ENCODE peak calls at places on chromosomes 16 and 17, in eight cellular contexts. C is chondrocyte, H is HL-60, T is breast epithelium, Z is right atrium auricular region, I is choroid plexus epithelial cell, J is H9, M is Peyer's patch. U is an unnamed sample.

GRCh38 chr16:4801962-4802658 is at the start of gene ROGDI:
- DNase-seq in I (peak; percentile 35), M (peak; percentile 97), T (peak; percentile 90), C (no peak), J (peak; percentile 95), Z (peak; percentile 74), H (peak; percentile 61), U (peak; percentile 90)

GRCh38 chr17:740240-741055 is 8.1 kb downstream of the TLCD3A start:
- DNase-seq in M (peak; percentile 65), Z (no peak), C (no peak), I (no peak), H (peak; percentile 35), J (no peak), T (no peak), U (peak; percentile 42)

GRCh38 chr16:59213952-59214351 is 479.8 kb upstream of the GOT2 start:
- DNase-seq in I (no peak), C (no peak), Z (no peak), M (no peak), H (no peak), J (no peak), T (no peak), U (no peak)

GRCh38 chr16:79826732-79827514 is 226.4 kb upstream of the MAF start:
- DNase-seq in I (peak; percentile 6), M (no peak), C (no peak), Z (no peak), T (no peak), J (no peak), H (no peak), U (no peak)

GRCh38 chr17:56994009-56994792 is 16.3 kb downstream of the SCPEP1 start:
- DNase-seq in Z (no peak), J (no peak), M (no peak), H (no peak), T (no peak), C (no peak), I (no peak), U (no peak)

GRCh38 chr16:4868046-4868445 is 20.8 kb downstream of the UBN1 start:
- DNase-seq in Z (no peak), H (no peak), J (no peak), C (no peak), T (no peak), M (peak; percentile 34), I (no peak), U (no peak)

GRCh38 chr16:12366313-12366712 is 389.8 kb downstream of the SNX29 start:
- DNase-seq in C (no peak), I (no peak), M (no peak), Z (no peak), T (no peak), J (no peak), H (no peak), U (no peak)

GRCh38 chr17:40596261-40596919 is 31.1 kb upstream of the CCR7 start:
- DNase-seq in M (no peak), T (no peak), I (no peak), H (no peak), J (no peak), Z (peak; percentile 32), C (no peak), U (no peak)

GRCh38 chr16:57427824-57428223 is 19.4 kb downstream of the CIAPIN1 start:
- DNase-seq in Z (no peak), M (no peak), T (no peak), H (no peak), J (no peak), C (no peak), I (no peak), U (no peak)

GRCh38 chr17:80968602-80969029 is 23.0 kb upstream of the CHMP6 start:
- DNase-seq in I (peak; percentile 25), M (no peak), T (no peak), Z (no peak), J (no peak), H (no peak), C (peak; percentile 86), U (no peak)

GRCh38 chr16:75550211-75550662 is 5.8 kb downstream of the TMEM231 start:
- DNase-seq in I (peak; percentile 91), H (peak; percentile 67), M (peak; percentile 81), T (no peak), Z (no peak), C (no peak), J (peak; percentile 82), U (no peak)

GRCh38 chr17:2034806-2035548 is 5.0 kb downstream of the DPH1 start:
- DNase-seq in Z (no peak), C (no peak), I (no peak), J (no peak), T (no peak), M (no peak), H (no peak), U (no peak)

GRCh38 chr16:3659200-3659599 is 4.7 kb downstream of the DNASE1 start:
- DNase-seq in Z (no peak), I (peak; percentile 37), C (no peak), T (no peak), M (no peak), H (no peak), J (no peak), U (no peak)

GRCh38 chr17:29158515-29159275 is 21.5 kb downstream of the MYO18A start:
- DNase-seq in C (no peak), J (no peak), M (no peak), H (no peak), Z (no peak), T (no peak), I (peak; percentile 89), U (no peak)

GRCh38 chr17:4710693-4711634 is 532 bp downstream of the ARRB2 start:
- DNase-seq in T (no peak), M (peak; percentile 79), J (no peak), C (no peak), H (no peak), Z (no peak), I (no peak), U (peak; percentile 86)

DNA sequence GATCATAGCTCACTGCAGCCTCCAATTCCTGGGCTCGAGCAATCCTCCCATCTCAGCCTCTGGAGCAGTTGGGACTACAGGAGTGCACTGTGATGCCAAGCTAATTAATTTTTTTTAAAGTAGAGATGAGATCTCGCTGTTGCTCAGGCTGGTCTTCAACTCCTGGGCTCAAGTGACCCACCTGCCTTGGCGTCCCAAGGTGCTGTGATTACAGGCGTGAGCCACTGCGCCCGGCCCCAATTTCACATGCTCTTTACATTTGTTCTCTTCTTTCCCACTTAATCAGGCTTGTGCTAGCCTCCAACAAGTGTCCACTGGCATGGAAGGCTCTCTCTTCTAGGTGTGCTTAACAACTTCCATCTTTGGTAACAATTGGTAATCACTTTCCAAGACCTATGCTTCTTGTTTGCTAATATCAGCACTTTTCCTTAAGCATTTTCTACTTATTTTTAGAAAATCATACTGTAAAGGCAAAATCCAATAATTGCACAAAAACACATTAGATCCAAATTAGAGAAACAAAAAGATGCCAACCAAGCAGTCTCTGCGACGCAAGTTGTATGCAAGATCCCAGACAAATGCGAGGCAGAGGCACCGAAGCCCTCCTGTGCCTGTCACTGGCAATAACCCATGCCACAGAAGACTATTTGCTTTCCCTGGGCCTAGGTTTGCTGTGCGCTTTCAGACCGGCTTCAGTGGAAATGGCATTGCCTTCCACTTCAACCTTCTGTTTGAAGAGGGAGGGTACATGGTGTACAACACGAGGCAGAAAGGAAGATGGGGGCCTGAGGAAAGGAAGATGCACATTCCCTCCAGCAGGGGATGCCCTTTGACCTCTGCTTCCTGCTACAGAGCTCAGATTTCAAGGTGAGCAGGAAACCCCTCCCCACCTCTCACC is 52.6 kb downstream of the NOS2 start:
- DNase-seq in M (no peak), I (peak; percentile 2), J (peak; percentile 86), T (no peak), H (no peak), Z (peak; percentile 34), C (no peak), U (no peak)
- TF ChIP-seq CTCF in M (peak; percentile 28), I (peak; percentile 59), J (peak; percentile 81), T (no peak), H (no peak), Z (no peak), C (peak; percentile 39), U (no peak)

GRCh38 chr16:70526403-70526802 is 2.8 kb downstream of the SF3B3 start:
- DNase-seq in T (no peak), H (no peak), J (no peak), I (peak; percentile 15), M (no peak), C (no peak), Z (no peak), U (no peak)

GRCh38 chr16:70523621-70524405 is at the start of gene SF3B3:
- DNase-seq in J (peak; percentile 52), T (peak; percentile 67), C (no peak), M (peak; percentile 87), Z (peak; percentile 77), H (peak; percentile 56), I (peak; percentile 39), U (peak; percentile 86)

GRCh38 chr16:70527315-70527996 is 3.8 kb downstream of the SF3B3 start:
- DNase-seq in H (no peak), I (no peak), T (no peak), J (no peak), M (no peak), Z (no peak), C (no peak), U (no peak)

GRCh38 chr16:70534949-70535348 is 11.3 kb downstream of the SF3B3 start:
- DNase-seq in H (no peak), M (no peak), T (no peak), J (no peak), C (no peak), I (no peak), Z (no peak), U (no peak)

DNA sequence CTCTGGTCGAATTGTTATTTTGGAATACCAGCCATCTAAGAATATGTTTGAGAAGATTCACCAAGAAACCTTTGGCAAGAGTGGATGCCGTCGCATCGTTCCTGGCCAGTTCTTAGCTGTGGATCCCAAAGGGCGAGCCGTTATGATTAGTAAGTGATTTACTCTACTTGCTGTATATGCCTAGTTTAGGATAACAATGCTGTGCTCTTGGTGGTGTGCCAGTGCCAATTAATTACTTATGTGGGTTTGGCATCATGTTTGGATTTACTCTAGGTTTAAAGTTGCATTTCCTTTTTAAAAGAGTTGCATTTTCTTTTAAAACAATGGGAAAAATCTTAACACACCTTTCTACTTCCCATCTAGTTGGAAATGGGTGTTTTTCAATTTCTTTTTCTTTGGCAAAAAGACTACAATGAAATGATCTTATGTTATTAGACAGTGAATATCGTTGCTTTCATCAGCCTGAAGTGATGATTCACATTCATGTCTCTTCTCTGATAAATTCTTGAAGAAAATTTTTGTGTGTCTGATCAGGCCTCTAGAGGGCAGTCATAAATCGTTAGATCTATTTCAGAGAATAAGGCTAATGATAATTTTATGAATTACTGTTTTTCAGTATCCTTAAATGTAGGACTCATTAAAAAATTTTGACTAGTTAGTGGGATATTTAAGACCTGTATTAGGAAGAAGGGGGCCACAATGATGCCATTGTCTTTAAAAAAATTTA is 5.6 kb downstream of the SF3B3 start:
- DNase-seq in H (no peak), Z (no peak), T (no peak), J (no peak), I (peak; percentile 76), C (no peak), M (no peak), U (no peak)
- TF ChIP-seq CTCF in H (no peak), Z (peak; percentile 61), T (peak; percentile 55), J (peak; percentile 62), I (peak; percentile 54), C (peak; percentile 90), M (peak; percentile 59), U (peak; percentile 21)

GRCh38 chr17:32444301-32445074 is at the start of gene PSMD11:
- DNase-seq in T (peak; percentile 92), C (peak; percentile 100), I (peak; percentile 98), J (peak; percentile 100), H (peak; percentile 86), M (peak; percentile 99), Z (peak; percentile 94), U (peak; percentile 99)
- TF ChIP-seq CTCF in T (peak; percentile 74), C (no peak), I (peak; percentile 83), J (peak; percentile 99), H (peak; percentile 68), M (peak; percentile 89), Z (no peak), U (peak; percentile 86)

GRCh38 chr16:15677447-15677846 is 27.4 kb downstream of the NDE1 start:
- DNase-seq in M (no peak), J (no peak), Z (no peak), I (no peak), H (no peak), C (no peak), T (no peak), U (no peak)
- TF ChIP-seq CTCF in M (no peak), J (no peak), Z (no peak), I (no peak), H (no peak), C (no peak), T (no peak), U (no peak)